ENCODE peak calls at places on chromosomes 7 and 10, in four cellular contexts. One of them, this sample, is unnamed.
A peak's percentile ranks its signal among the peaks of the same experiment; 100 is the strongest.

GRCh38 chr7:45697576-45698136 is 123.5 kb downstream of the ADCY1 start:
- DNase-seq in dorsolateral prefrontal cortex: no peak
- DNase-seq in endodermal cell: no peak
- DNase-seq in cardiac muscle cell: no peak
- DNase-seq in this sample: no peak

GRCh38 chr7:79820387-79820786 is 314.2 kb upstream of the GNAI1 start:
- DNase-seq in dorsolateral prefrontal cortex: peak; percentile 34
- DNase-seq in endodermal cell: no peak
- DNase-seq in cardiac muscle cell: peak; percentile 93
- DNase-seq in this sample: peak; percentile 10

GRCh38 chr10:95516774-95517373 is 44.3 kb downstream of the SORBS1 start:
- DNase-seq in dorsolateral prefrontal cortex: no peak
- DNase-seq in endodermal cell: no peak
- DNase-seq in cardiac muscle cell: no peak
- DNase-seq in this sample: no peak

GRCh38 chr10:75352650-75353049 is 48.9 kb downstream of the ZNF503 start:
- DNase-seq in dorsolateral prefrontal cortex: no peak
- DNase-seq in endodermal cell: peak; percentile 39
- DNase-seq in cardiac muscle cell: no peak
- DNase-seq in this sample: no peak

GRCh38 chr10:85124592-85124991 is 796.2 kb downstream of the CCSER2 start:
- DNase-seq in dorsolateral prefrontal cortex: peak; percentile 55
- DNase-seq in endodermal cell: no peak
- DNase-seq in cardiac muscle cell: no peak
- DNase-seq in this sample: no peak

GRCh38 chr10:72390785-72391184 is 36.1 kb upstream of the DNAJB12 start:
- DNase-seq in dorsolateral prefrontal cortex: no peak
- DNase-seq in endodermal cell: no peak
- DNase-seq in cardiac muscle cell: no peak
- DNase-seq in this sample: no peak

GRCh38 chr10:59176241-59177030 is at the start of gene PHYHIPL:
- DNase-seq in dorsolateral prefrontal cortex: peak; percentile 65
- DNase-seq in endodermal cell: peak; percentile 81
- DNase-seq in cardiac muscle cell: no peak
- DNase-seq in this sample: peak; percentile 4

GRCh38 chr10:64486149-64486548 is 964.9 kb downstream of the REEP3 start:
- DNase-seq in dorsolateral prefrontal cortex: no peak
- DNase-seq in endodermal cell: no peak
- DNase-seq in cardiac muscle cell: peak; percentile 36
- DNase-seq in this sample: peak; percentile 2

GRCh38 chr7:117974891-117975290 is 101.7 kb upstream of the CTTNBP2 start:
- DNase-seq in dorsolateral prefrontal cortex: no peak
- DNase-seq in endodermal cell: no peak
- DNase-seq in cardiac muscle cell: no peak
- DNase-seq in this sample: no peak

GRCh38 chr10:3734111-3734510 is 50.9 kb downstream of the KLF6 start:
- DNase-seq in dorsolateral prefrontal cortex: no peak
- DNase-seq in endodermal cell: no peak
- DNase-seq in cardiac muscle cell: no peak
- DNase-seq in this sample: no peak

GRCh38 chr7:40777913-40778312 is 643.1 kb downstream of the SUGCT start:
- DNase-seq in dorsolateral prefrontal cortex: no peak
- DNase-seq in endodermal cell: no peak
- DNase-seq in cardiac muscle cell: no peak
- DNase-seq in this sample: no peak

GRCh38 chr10:29392376-29393021 is 103.6 kb downstream of the LYZL1 start:
- DNase-seq in dorsolateral prefrontal cortex: no peak
- DNase-seq in endodermal cell: peak; percentile 80
- DNase-seq in cardiac muscle cell: peak; percentile 64
- DNase-seq in this sample: peak; percentile 38

GRCh38 chr10:25875555-25876165 is 58.4 kb upstream of the MYO3A start:
- DNase-seq in dorsolateral prefrontal cortex: peak; percentile 64
- DNase-seq in endodermal cell: peak; percentile 93
- DNase-seq in cardiac muscle cell: peak; percentile 80
- DNase-seq in this sample: peak; percentile 40

GRCh38 chr10:21352886-21353285 is 172.6 kb downstream of the SKIDA1 start:
- DNase-seq in dorsolateral prefrontal cortex: no peak
- DNase-seq in endodermal cell: no peak
- DNase-seq in cardiac muscle cell: no peak
- DNase-seq in this sample: no peak

GRCh38 chr10:125700355-125700911 is 17.5 kb upstream of the TEX36 start:
- DNase-seq in dorsolateral prefrontal cortex: no peak
- DNase-seq in endodermal cell: no peak
- DNase-seq in cardiac muscle cell: peak; percentile 44
- DNase-seq in this sample: no peak

GRCh38 chr10:113228570-113228969 is 278.5 kb downstream of the TCF7L2 start:
- DNase-seq in dorsolateral prefrontal cortex: no peak
- DNase-seq in endodermal cell: peak; percentile 13
- DNase-seq in cardiac muscle cell: peak; percentile 32
- DNase-seq in this sample: no peak

GRCh38 chr10:60661627-60662026 is 116.7 kb upstream of the CDK1 start:
- DNase-seq in dorsolateral prefrontal cortex: no peak
- DNase-seq in endodermal cell: peak; percentile 50
- DNase-seq in cardiac muscle cell: peak; percentile 43
- DNase-seq in this sample: no peak

GRCh38 chr10:133375357-133376115 is 2.4 kb upstream of the ECHS1 start:
- DNase-seq in dorsolateral prefrontal cortex: no peak
- DNase-seq in endodermal cell: no peak
- DNase-seq in cardiac muscle cell: no peak
- DNase-seq in this sample: no peak

GRCh38 chr7:1646957-1647891 is 22.9 kb upstream of the ELFN1 start:
- DNase-seq in dorsolateral prefrontal cortex: no peak
- DNase-seq in endodermal cell: peak; percentile 37
- DNase-seq in cardiac muscle cell: peak; percentile 84
- DNase-seq in this sample: no peak

GRCh38 chr10:58773351-58773750 is 260.7 kb downstream of the BICC1 start:
- DNase-seq in dorsolateral prefrontal cortex: no peak
- DNase-seq in endodermal cell: no peak
- DNase-seq in cardiac muscle cell: no peak
- DNase-seq in this sample: no peak

GRCh38 chr7:111238891-111239290 is 148.0 kb downstream of the LRRN3 start:
- DNase-seq in dorsolateral prefrontal cortex: no peak
- DNase-seq in endodermal cell: no peak
- DNase-seq in cardiac muscle cell: peak; percentile 43
- DNase-seq in this sample: no peak

GRCh38 chr10:84333864-84334451 is 5.6 kb downstream of the CCSER2 start:
- DNase-seq in dorsolateral prefrontal cortex: no peak
- DNase-seq in endodermal cell: no peak
- DNase-seq in cardiac muscle cell: peak; percentile 14
- DNase-seq in this sample: peak; percentile 69

GRCh38 chr7:143345428-143345900 is 17.0 kb downstream of the FAM131B start:
- DNase-seq in dorsolateral prefrontal cortex: no peak
- DNase-seq in endodermal cell: peak; percentile 94
- DNase-seq in cardiac muscle cell: peak; percentile 37
- DNase-seq in this sample: no peak
- TF ChIP-seq CTCF in dorsolateral prefrontal cortex: peak; percentile 50
- TF ChIP-seq CTCF in endodermal cell: peak; percentile 75
- TF ChIP-seq CTCF in cardiac muscle cell: peak; percentile 54
- TF ChIP-seq CTCF in this sample: no peak

GRCh38 chr7:102119213-102119651 is 167.4 kb upstream of the SH2B2 start:
- DNase-seq in dorsolateral prefrontal cortex: no peak
- DNase-seq in endodermal cell: no peak
- DNase-seq in cardiac muscle cell: peak; percentile 78
- DNase-seq in this sample: no peak
- H3K27ac ChIP-seq in dorsolateral prefrontal cortex: peak overlapping the region; percentile 66
- H3K27ac ChIP-seq in endodermal cell: peak overlapping the region; percentile 24
- H3K27ac ChIP-seq in cardiac muscle cell: no peak overlapping the region
- H3K27ac ChIP-seq in this sample: peak overlapping the region; percentile 1

GRCh38 chr7:83796760-83797159 is 147.8 kb upstream of the SEMA3E start:
- DNase-seq in dorsolateral prefrontal cortex: no peak
- DNase-seq in endodermal cell: no peak
- DNase-seq in cardiac muscle cell: no peak
- DNase-seq in this sample: no peak

GRCh38 chr7:83793558-83793957 is 144.6 kb upstream of the SEMA3E start:
- DNase-seq in dorsolateral prefrontal cortex: no peak
- DNase-seq in endodermal cell: no peak
- DNase-seq in cardiac muscle cell: no peak
- DNase-seq in this sample: no peak

GRCh38 chr7:83794834-83795233 is 145.9 kb upstream of the SEMA3E start:
- DNase-seq in dorsolateral prefrontal cortex: no peak
- DNase-seq in endodermal cell: no peak
- DNase-seq in cardiac muscle cell: no peak
- DNase-seq in this sample: no peak

GRCh38 chr7:83786858-83787257 is 137.9 kb upstream of the SEMA3E start:
- DNase-seq in dorsolateral prefrontal cortex: no peak
- DNase-seq in endodermal cell: no peak
- DNase-seq in cardiac muscle cell: no peak
- DNase-seq in this sample: no peak

GRCh38 chr7:83791737-83792136 is 142.8 kb upstream of the SEMA3E start:
- DNase-seq in dorsolateral prefrontal cortex: no peak
- DNase-seq in endodermal cell: no peak
- DNase-seq in cardiac muscle cell: no peak
- DNase-seq in this sample: no peak
- TF ChIP-seq CTCF in dorsolateral prefrontal cortex: no peak
- TF ChIP-seq CTCF in endodermal cell: peak; percentile 54
- TF ChIP-seq CTCF in cardiac muscle cell: no peak
- TF ChIP-seq CTCF in this sample: no peak

GRCh38 chr10:109924947-109925620 is 1.8 kb upstream of the XPNPEP1 start:
- DNase-seq in dorsolateral prefrontal cortex: no peak
- DNase-seq in endodermal cell: no peak
- DNase-seq in cardiac muscle cell: no peak
- DNase-seq in this sample: no peak

GRCh38 chr10:109926141-109926745 is 2.9 kb upstream of the XPNPEP1 start:
- DNase-seq in dorsolateral prefrontal cortex: no peak
- DNase-seq in endodermal cell: no peak
- DNase-seq in cardiac muscle cell: no peak
- DNase-seq in this sample: no peak

GRCh38 chr10:109922353-109922975 is 847 bp downstream of the XPNPEP1 start:
- DNase-seq in dorsolateral prefrontal cortex: no peak
- DNase-seq in endodermal cell: no peak
- DNase-seq in cardiac muscle cell: no peak
- DNase-seq in this sample: no peak

GRCh38 chr10:109922976-109923921 is at the start of gene XPNPEP1:
- DNase-seq in dorsolateral prefrontal cortex: peak; percentile 91
- DNase-seq in endodermal cell: peak; percentile 91
- DNase-seq in cardiac muscle cell: peak; percentile 89
- DNase-seq in this sample: peak; percentile 89

GRCh38 chr10:109924100-109924499 is 789 bp upstream of the XPNPEP1 start:
- DNase-seq in dorsolateral prefrontal cortex: no peak
- DNase-seq in endodermal cell: no peak
- DNase-seq in cardiac muscle cell: no peak
- DNase-seq in this sample: no peak
- H3K27ac ChIP-seq in dorsolateral prefrontal cortex: peak overlapping the region; percentile 96
- H3K27ac ChIP-seq in endodermal cell: no peak overlapping the region
- H3K27ac ChIP-seq in cardiac muscle cell: no peak overlapping the region
- H3K27ac ChIP-seq in this sample: no peak overlapping the region

GRCh38 chr7:98456851-98457250 is 56.0 kb upstream of the BAIAP2L1 start:
- DNase-seq in dorsolateral prefrontal cortex: no peak
- DNase-seq in endodermal cell: no peak
- DNase-seq in cardiac muscle cell: no peak
- DNase-seq in this sample: no peak
- TF ChIP-seq CTCF in dorsolateral prefrontal cortex: no peak
- TF ChIP-seq CTCF in endodermal cell: no peak
- TF ChIP-seq CTCF in cardiac muscle cell: no peak
- TF ChIP-seq CTCF in this sample: no peak

GRCh38 chr10:119302172-119302571 is 94.8 kb downstream of the GRK5 start:
- DNase-seq in dorsolateral prefrontal cortex: no peak
- DNase-seq in endodermal cell: no peak
- DNase-seq in cardiac muscle cell: no peak
- DNase-seq in this sample: no peak

GRCh38 chr10:119303886-119304285 is 96.5 kb downstream of the GRK5 start:
- DNase-seq in dorsolateral prefrontal cortex: no peak
- DNase-seq in endodermal cell: no peak
- DNase-seq in cardiac muscle cell: no peak
- DNase-seq in this sample: peak; percentile 93

GRCh38 chr10:119304541-119304940 is 97.2 kb downstream of the GRK5 start:
- DNase-seq in dorsolateral prefrontal cortex: no peak
- DNase-seq in endodermal cell: no peak
- DNase-seq in cardiac muscle cell: no peak
- DNase-seq in this sample: no peak

GRCh38 chr10:119301397-119301796 is 94.0 kb downstream of the GRK5 start:
- DNase-seq in dorsolateral prefrontal cortex: no peak
- DNase-seq in endodermal cell: peak; percentile 49
- DNase-seq in cardiac muscle cell: no peak
- DNase-seq in this sample: no peak

GRCh38 chr10:119302591-119303253 is 95.4 kb downstream of the GRK5 start:
- DNase-seq in dorsolateral prefrontal cortex: no peak
- DNase-seq in endodermal cell: no peak
- DNase-seq in cardiac muscle cell: no peak
- DNase-seq in this sample: no peak
- H3K27ac ChIP-seq in dorsolateral prefrontal cortex: no peak overlapping the region
- H3K27ac ChIP-seq in endodermal cell: no peak overlapping the region
- H3K27ac ChIP-seq in cardiac muscle cell: no peak overlapping the region
- H3K27ac ChIP-seq in this sample: peak overlapping the region; percentile 11

GRCh38 chr7:48894574-48894973 is 29.8 kb upstream of the CDC14C start:
- DNase-seq in dorsolateral prefrontal cortex: no peak
- DNase-seq in endodermal cell: no peak
- DNase-seq in cardiac muscle cell: no peak
- DNase-seq in this sample: no peak
- TF ChIP-seq CTCF in dorsolateral prefrontal cortex: no peak
- TF ChIP-seq CTCF in endodermal cell: peak; percentile 28
- TF ChIP-seq CTCF in cardiac muscle cell: no peak
- TF ChIP-seq CTCF in this sample: no peak

GRCh38 chr10:110803239-110803593 is 68.5 kb upstream of the PDCD4 start:
- DNase-seq in dorsolateral prefrontal cortex: no peak
- DNase-seq in endodermal cell: no peak
- DNase-seq in cardiac muscle cell: no peak
- DNase-seq in this sample: no peak
- H3K27ac ChIP-seq in dorsolateral prefrontal cortex: no peak overlapping the region
- H3K27ac ChIP-seq in endodermal cell: no peak overlapping the region
- H3K27ac ChIP-seq in cardiac muscle cell: no peak overlapping the region
- H3K27ac ChIP-seq in this sample: no peak overlapping the region